ENCODE peak calls at places on chromosomes 7 and 10, in nine cellular contexts. H, Z, P, F, W, R, Q, O and J are unnamed samples.

GRCh38 chr10:390449-391100 is 255.3 kb downstream of the ZMYND11 start:
- DNase-seq in Q (no peak), F (no peak), Z (no peak), O (no peak), W (no peak), R (no peak), P (no peak), H (no peak), J (no peak)

GRCh38 chr10:98422182-98422581 is 7.2 kb upstream of the PYROXD2 start:
- DNase-seq in O (no peak), Q (no peak), P (no peak), Z (no peak), F (no peak), W (no peak), R (no peak), H (no peak), J (no peak)

GRCh38 chr10:13719411-13719810 is 132.6 kb downstream of the PRPF18 start:
- DNase-seq in R (no peak), H (no peak), Z (no peak), P (no peak), F (no peak), W (no peak), Q (no peak), O (no peak), J (no peak)

GRCh38 chr7:108018668-108019067 is 15.7 kb upstream of the LAMB1 start:
- DNase-seq in P (no peak), O (no peak), Z (no peak), H (no peak), R (no peak), W (no peak), Q (no peak), F (no peak), J (no peak)

GRCh38 chr7:108454674-108455523 is 1.3 kb downstream of the NRCAM start:
- DNase-seq in Z (peak), H (peak), P (no peak), W (peak), R (peak), Q (no peak), O (peak), F (no peak), J (peak)

GRCh38 chr7:130900471-130901076 is 166.6 kb upstream of the KLF14 start:
- DNase-seq in Q (no peak), O (no peak), H (no peak), W (no peak), F (no peak), P (no peak), Z (no peak), R (no peak), J (no peak)

GRCh38 chr10:8009031-8009430 is 45.5 kb upstream of the GATA3 start:
- DNase-seq in O (no peak), F (no peak), P (no peak), W (no peak), Q (no peak), R (no peak), Z (no peak), H (no peak), J (no peak)

GRCh38 chr7:136272934-136273333 is 295.8 kb upstream of the MTPN start:
- DNase-seq in Z (no peak), W (no peak), H (no peak), Q (no peak), R (no peak), O (no peak), P (no peak), F (no peak), J (no peak)

GRCh38 chr7:106773228-106773627 is 91.9 kb upstream of the PIK3CG start:
- DNase-seq in O (no peak), W (no peak), Q (no peak), F (no peak), Z (no peak), R (no peak), P (no peak), H (no peak), J (no peak)

GRCh38 chr7:135844903-135845302 is 96.3 kb upstream of the FAM180A start:
- DNase-seq in Z (no peak), O (no peak), Q (no peak), H (no peak), P (no peak), F (no peak), W (no peak), R (no peak), J (no peak)

GRCh38 chr7:96218844-96219243 is 103.1 kb downstream of the SLC25A13 start:
- DNase-seq in Q (no peak), R (no peak), Z (no peak), W (no peak), P (no peak), H (no peak), O (no peak), F (no peak), J (no peak)

GRCh38 chr7:133819695-133820094 is 307.4 kb upstream of the LRGUK start:
- DNase-seq in W (no peak), P (no peak), R (no peak), O (no peak), F (no peak), H (no peak), Q (no peak), Z (no peak), J (no peak)

GRCh38 chr10:23543696-23544095 is 104.8 kb downstream of the OTUD1 start:
- DNase-seq in Z (no peak), Q (no peak), F (no peak), H (no peak), P (no peak), R (no peak), W (no peak), O (no peak), J (no peak)

GRCh38 chr7:100088095-100088620 is 611 bp upstream of the COPS6 start:
- DNase-seq in R (no peak), Q (no peak), O (no peak), Z (no peak), W (no peak), F (no peak), P (no peak), H (no peak), J (no peak)

GRCh38 chr7:24318326-24318725 is 34.3 kb downstream of the NPY start:
- DNase-seq in P (no peak), H (peak), Q (peak), W (no peak), O (no peak), F (no peak), R (no peak), Z (peak), J (peak)

GRCh38 chr10:123558651-123559050 is 107.5 kb upstream of the GPR26 start:
- DNase-seq in F (no peak), P (no peak), R (no peak), W (no peak), Z (no peak), H (no peak), O (no peak), Q (no peak), J (no peak)

GRCh38 chr7:30147223-30147622 is 12.4 kb downstream of the MTURN start:
- DNase-seq in O (no peak), P (no peak), Z (no peak), Q (no peak), F (no peak), H (no peak), R (no peak), W (no peak), J (no peak)

GRCh38 chr7:44278451-44279161 is 46.8 kb downstream of the CAMK2B start:
- DNase-seq in R (no peak), H (no peak), W (no peak), Z (peak), O (no peak), P (no peak), Q (no peak), F (peak), J (no peak)

GRCh38 chr10:69224862-69225657 is 4.9 kb downstream of the HKDC1 start:
- DNase-seq in P (no peak), H (peak), W (no peak), R (no peak), Q (peak), F (no peak), Z (no peak), O (peak), J (no peak)

GRCh38 chr10:6044651-6045599 is 17.2 kb downstream of the IL2RA start:
- DNase-seq in W (no peak), Z (no peak), R (no peak), H (no peak), Q (no peak), O (no peak), P (peak), F (no peak), J (no peak)

GRCh38 chr10:101136708-101137121 is 5.6 kb downstream of the TLX1 start:
- DNase-seq in W (no peak), O (no peak), R (no peak), H (no peak), F (no peak), P (no peak), Q (no peak), Z (no peak), J (no peak)

GRCh38 chr7:29890251-29890650 is 83.9 kb downstream of the WIPF3 start:
- DNase-seq in Z (no peak), Q (no peak), W (no peak), R (no peak), P (no peak), F (no peak), O (no peak), H (no peak), J (no peak)

GRCh38 chr7:17774701-17775288 is 165.5 kb downstream of the SNX13 start:
- DNase-seq in F (no peak), Z (no peak), R (no peak), Q (no peak), H (no peak), O (peak), W (no peak), P (no peak), J (no peak)

GRCh38 chr7:152663101-152663740 is 12.7 kb downstream of the XRCC2 start:
- DNase-seq in P (no peak), Q (no peak), F (no peak), Z (no peak), H (no peak), W (no peak), R (no peak), O (peak), J (no peak)

GRCh38 chr7:25846722-25847121 is 305.3 kb upstream of the NFE2L3 start:
- DNase-seq in Z (no peak), O (peak), R (peak), H (no peak), P (peak), F (peak), W (no peak), Q (peak), J (no peak)

GRCh38 chr7:26664735-26665420 is 199.5 kb downstream of the SKAP2 start:
- DNase-seq in R (peak), F (no peak), O (peak), Q (peak), W (no peak), P (no peak), H (peak), Z (no peak), J (no peak)

GRCh38 chr10:130484912-130485180 is 348.7 kb downstream of the GLRX3 start:
- DNase-seq in H (no peak), O (no peak), R (no peak), F (no peak), Z (no peak), P (no peak), Q (no peak), W (no peak), J (no peak)

GRCh38 chr7:130721486-130722277 is 12.3 kb downstream of the KLF14 start:
- DNase-seq in H (peak), O (peak), R (peak), Q (peak), Z (peak), P (peak), W (peak), F (peak), J (peak)

GRCh38 chr7:51802698-51803097 is 486.1 kb upstream of the COBL start:
- DNase-seq in W (no peak), O (no peak), R (no peak), Q (no peak), P (no peak), F (no peak), Z (no peak), H (no peak), J (no peak)

GRCh38 chr7:132092106-132092505 is 484.2 kb downstream of the PLXNA4 start:
- DNase-seq in P (no peak), Z (no peak), W (no peak), F (no peak), H (no peak), Q (no peak), R (no peak), O (no peak), J (no peak)

GRCh38 chr7:76512941-76513816 is 2.8 kb downstream of the UPK3B start:
- DNase-seq in P (no peak), Q (no peak), W (peak), H (no peak), Z (peak), F (no peak), R (peak), O (peak), J (peak)

GRCh38 chr7:40772096-40772495 is 637.3 kb downstream of the SUGCT start:
- DNase-seq in O (peak), W (no peak), R (no peak), Q (no peak), Z (no peak), H (no peak), F (no peak), P (no peak), J (no peak)

GRCh38 chr7:100655908-100656674 is at the start of gene ACTL6B:
- DNase-seq in F (peak), R (peak), W (peak), Q (no peak), H (peak), P (peak), O (peak), Z (peak), J (peak)

GRCh38 chr7:94632338-94633024 is 23.5 kb downstream of the SGCE start:
- DNase-seq in F (no peak), Z (no peak), R (no peak), W (no peak), P (no peak), Q (peak), O (peak), H (peak), J (no peak)

GRCh38 chr7:103637726-103638125 is 191.7 kb upstream of the SLC26A5 start:
- DNase-seq in Q (peak), P (no peak), H (peak), Z (no peak), O (no peak), F (no peak), W (no peak), R (no peak), J (no peak)

GRCh38 chr7:38744746-38745145 is 113.6 kb upstream of the AMPH start:
- DNase-seq in Q (peak), R (no peak), W (no peak), H (peak), O (peak), Z (no peak), F (no peak), P (no peak), J (no peak)

DNA sequence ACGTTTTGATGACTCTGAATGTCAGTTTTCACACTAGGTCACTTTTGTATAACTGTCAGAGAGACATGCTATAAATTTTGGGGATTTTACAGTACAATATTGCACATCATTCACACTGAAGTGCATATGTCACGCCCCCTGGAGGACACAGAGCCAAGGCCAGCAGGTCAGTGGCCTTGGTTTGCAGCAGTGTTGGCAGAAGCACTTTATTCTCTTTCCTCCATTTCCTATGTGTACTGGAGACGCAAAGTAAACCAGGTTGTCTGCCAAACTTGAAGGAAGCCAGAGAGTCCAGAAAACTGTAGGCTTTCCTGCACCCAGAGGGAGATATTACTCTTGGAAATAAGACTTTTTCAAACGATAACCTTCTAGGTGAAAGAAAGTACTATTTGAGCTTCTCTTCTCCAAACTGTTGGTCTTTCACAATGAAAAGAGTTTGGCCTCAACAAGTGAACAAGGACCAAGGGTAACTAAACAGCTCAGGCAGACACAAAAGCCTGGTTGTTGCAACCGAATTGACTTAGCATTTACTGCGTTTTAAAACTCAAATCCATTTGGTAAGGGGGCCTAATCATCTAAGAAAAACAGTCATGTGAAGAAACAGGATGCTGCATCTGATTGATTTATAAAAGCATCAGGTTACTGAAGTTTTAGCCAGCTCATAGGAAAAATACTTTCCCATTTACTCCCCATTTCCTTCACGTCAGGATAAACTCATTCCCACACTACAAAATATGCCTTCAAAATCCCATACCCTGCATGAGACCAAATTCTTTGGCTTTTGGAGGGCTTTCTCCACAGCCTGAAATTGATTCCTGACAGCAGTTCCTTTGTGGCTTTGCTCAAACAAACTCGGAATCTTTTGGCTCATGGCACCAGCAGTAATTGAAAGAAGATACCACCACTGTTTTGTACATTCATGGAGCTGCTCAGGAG is 83.0 kb upstream of the SEC61G start:
- DNase-seq in W (peak), Q (peak), R (peak), O (peak), P (peak), F (peak), H (peak), Z (peak), J (peak)
- TF ChIP-seq CTCF in W (peak), Q (peak), R (peak), O (peak), P (peak), F (no peak), H (no peak), Z (peak), J (peak)

DNA sequence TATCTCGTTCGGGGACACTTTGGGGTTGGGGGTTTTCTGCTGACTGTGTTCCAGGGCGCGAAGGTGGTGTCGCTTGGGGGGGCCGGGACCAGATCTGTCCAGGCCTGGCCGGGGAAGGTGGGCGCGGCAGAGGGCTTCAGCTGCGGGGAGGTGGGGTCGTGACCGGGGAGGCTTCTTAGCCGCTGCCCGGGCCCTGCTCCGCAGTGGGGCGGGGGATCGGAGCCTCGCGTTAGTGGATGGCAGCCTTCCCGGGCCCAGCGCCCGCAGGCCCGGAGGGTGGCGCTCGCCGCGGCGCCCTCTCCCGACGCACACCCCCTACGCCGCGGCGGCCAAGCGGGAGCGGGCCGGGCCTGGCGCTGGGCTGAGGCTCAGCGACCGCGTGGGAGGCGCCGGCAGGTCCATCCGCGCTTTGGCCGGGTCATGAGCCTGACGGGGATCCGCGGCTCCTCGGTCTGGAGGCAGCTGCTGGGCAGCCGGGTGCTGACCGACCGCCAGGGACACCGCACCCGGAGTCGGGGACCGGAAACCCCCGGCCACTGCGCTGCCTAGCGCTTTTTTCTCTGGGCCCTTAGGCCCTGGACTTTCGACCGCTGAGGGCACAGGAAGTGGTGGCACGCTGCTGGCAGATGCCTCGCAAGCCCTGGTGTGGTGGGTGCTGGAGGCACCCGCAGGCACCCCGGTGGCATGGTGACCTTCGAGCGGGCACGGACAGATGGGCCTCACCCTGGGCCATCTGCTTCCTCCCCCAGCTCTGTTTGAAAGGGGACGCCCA is 1.2 kb downstream of the AGAP3 start:
- DNase-seq in Z (peak), Q (peak), F (peak), W (no peak), R (peak), P (peak), O (peak), H (peak), J (no peak)
- TF ChIP-seq CTCF in Z (no peak), Q (peak), F (peak), W (peak), R (peak), P (peak), O (peak), H (no peak), J (no peak)

DNA sequence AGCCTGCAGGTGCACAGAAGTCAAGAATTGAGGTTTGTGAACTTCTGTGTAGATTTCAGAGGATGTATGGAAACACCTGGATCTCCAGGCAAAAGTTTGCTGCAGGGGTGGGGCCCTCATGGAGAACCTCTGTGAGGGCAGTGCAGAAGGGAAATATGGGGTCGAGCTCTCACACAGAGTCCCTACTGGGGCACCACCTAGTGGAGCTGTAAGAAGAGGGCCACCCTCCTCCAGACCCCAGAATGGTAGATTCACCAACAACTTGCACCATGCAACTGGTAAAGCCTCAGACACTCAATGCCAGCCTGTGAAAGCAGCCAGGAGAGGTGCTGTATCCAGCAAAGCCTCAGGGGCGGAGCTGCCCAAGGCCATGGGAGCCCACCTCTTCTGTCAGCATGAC is 205.8 kb downstream of the CCSER2 start:
- DNase-seq in H (no peak), Z (no peak), Q (no peak), O (no peak), R (no peak), W (no peak), F (no peak), P (no peak), J (no peak)
- TF ChIP-seq CTCF in H (no peak), Z (no peak), Q (peak), O (peak), R (no peak), W (no peak), F (no peak), P (peak), J (no peak)

GRCh38 chr10:132539894-132540293 is 2.3 kb downstream of the INPP5A start:
- DNase-seq in F (peak), Q (peak), Z (no peak), P (no peak), H (peak), R (no peak), O (peak), W (no peak), J (no peak)

GRCh38 chr10:132541129-132541528 is 3.5 kb downstream of the INPP5A start:
- DNase-seq in H (no peak), Q (no peak), F (no peak), P (no peak), O (no peak), W (no peak), R (no peak), Z (no peak), J (no peak)

GRCh38 chr10:132539431-132539839 is 1.8 kb downstream of the INPP5A start:
- DNase-seq in W (no peak), F (peak), H (no peak), O (no peak), R (peak), P (peak), Q (no peak), Z (peak), J (no peak)

GRCh38 chr10:132541601-132542011 is 4.0 kb downstream of the INPP5A start:
- DNase-seq in F (peak), R (no peak), P (no peak), Q (no peak), O (no peak), H (peak), Z (no peak), W (no peak), J (no peak)

GRCh38 chr10:132540456-132540855 is 2.9 kb downstream of the INPP5A start:
- DNase-seq in Z (no peak), Q (peak), H (peak), O (peak), F (peak), R (no peak), P (no peak), W (no peak), J (no peak)
- TF ChIP-seq CTCF in Z (no peak), Q (peak), H (peak), O (peak), F (no peak), R (peak), P (no peak), W (peak), J (no peak)